ENCODE peak calls at places on chromosomes 5 and 9, in ten cellular contexts. Y is right atrium auricular region, P is A549, I is left ventricle myocardium inferior, M is fibroblast of pulmonary artery, D is cardiac muscle cell, S is AG10803, E is body of pancreas, U is stomach, O is OCI-LY7. B is an unnamed sample.

GRCh38 chr9:137705443-137705863 is 86.6 kb downstream of the EHMT1 start:
- DNase-seq in O (peak), S (no peak), M (no peak), D (no peak), U (no peak), Y (no peak), P (no peak), I (no peak), E (no peak), B (no peak)

GRCh38 chr5:40689442-40689841 is 9.7 kb downstream of the PTGER4 start:
- DNase-seq in I (no peak), S (peak), U (no peak), O (no peak), M (peak), Y (no peak), E (peak), P (peak), D (peak), B (no peak)

GRCh38 chr9:3434594-3434993 is 91.2 kb downstream of the RFX3 start:
- DNase-seq in Y (no peak), O (no peak), I (no peak), S (peak), M (peak), E (no peak), P (peak), U (no peak), D (peak), B (no peak)

GRCh38 chr5:141516648-141517025 is 27.8 kb downstream of the PCDHGC5 start:
- DNase-seq in P (no peak), E (no peak), O (no peak), I (no peak), S (peak), D (no peak), U (no peak), M (no peak), Y (no peak), B (no peak)

GRCh38 chr9:36141288-36141687 is 4.8 kb downstream of the GLIPR2 start:
- DNase-seq in I (no peak), M (peak), S (peak), O (no peak), D (peak), U (no peak), Y (no peak), E (no peak), P (peak), B (no peak)

GRCh38 chr5:68505917-68506860 is 290.6 kb downstream of the PIK3R1 start:
- DNase-seq in E (no peak), O (no peak), D (peak), U (no peak), P (peak), S (no peak), Y (no peak), M (peak), I (no peak), B (peak)

GRCh38 chr5:108898257-108898656 is 150.6 kb downstream of the FER start:
- DNase-seq in U (no peak), P (no peak), D (no peak), Y (no peak), I (no peak), S (no peak), E (no peak), O (no peak), M (no peak), B (no peak)

GRCh38 chr5:133404724-133405123 is 207.6 kb downstream of the FSTL4 start:
- DNase-seq in P (peak), E (no peak), O (no peak), D (peak), Y (no peak), I (no peak), M (no peak), S (no peak), U (no peak), B (no peak)

GRCh38 chr5:163908253-163908652 is 402.8 kb downstream of the MAT2B start:
- DNase-seq in O (no peak), Y (no peak), E (no peak), U (no peak), I (no peak), D (no peak), S (no peak), M (no peak), P (no peak), B (no peak)

GRCh38 chr9:114015607-114016006 is 62.5 kb downstream of the AMBP start:
- DNase-seq in P (no peak), E (no peak), S (no peak), U (no peak), O (no peak), I (no peak), M (no peak), D (no peak), Y (no peak), B (no peak)

GRCh38 chr9:76610009-76610352 is 151.0 kb downstream of the GCNT1 start:
- DNase-seq in S (peak), D (peak), U (peak), O (no peak), Y (peak), E (peak), M (peak), P (no peak), I (peak), B (no peak)

GRCh38 chr9:133682961-133683493 is 46.9 kb downstream of the DBH start:
- DNase-seq in M (no peak), S (no peak), P (no peak), E (no peak), Y (no peak), U (no peak), O (no peak), D (no peak), I (peak), B (no peak)

GRCh38 chr5:170755679-170756456 is 27.7 kb upstream of the GABRP start:
- DNase-seq in S (no peak), D (no peak), I (peak), P (no peak), O (no peak), E (peak), M (no peak), U (peak), Y (no peak), B (no peak)

GRCh38 chr9:4666042-4666699 is at the start of gene SPATA6L:
- DNase-seq in E (peak), O (no peak), P (peak), M (peak), I (peak), Y (peak), D (peak), U (peak), S (peak), B (peak)

GRCh38 chr9:126162611-126163381 is 163.8 kb upstream of the MVB12B start:
- DNase-seq in M (no peak), Y (peak), S (no peak), I (no peak), E (no peak), O (no peak), P (no peak), U (peak), D (no peak), B (no peak)

GRCh38 chr9:91182429-91182828 is 179.3 kb downstream of the AUH start:
- DNase-seq in I (no peak), S (no peak), M (peak), O (no peak), Y (peak), E (no peak), D (no peak), P (peak), U (peak), B (peak)

GRCh38 chr5:134125195-134126015 is 10.9 kb downstream of the TCF7 start:
- DNase-seq in Y (no peak), M (peak), D (peak), O (no peak), S (peak), U (peak), I (peak), P (no peak), E (peak), B (no peak)

GRCh38 chr5:176361437-176362097 is at the start of gene KIAA1191:
- DNase-seq in S (peak), Y (peak), I (peak), U (peak), P (peak), D (peak), O (peak), M (peak), E (peak), B (peak)

GRCh38 chr9:3863114-3863528 is 337.3 kb upstream of the RFX3 start:
- DNase-seq in E (no peak), D (peak), I (no peak), P (peak), Y (peak), U (no peak), O (no peak), S (peak), M (peak), B (no peak)

GRCh38 chr5:32217886-32218396 is 43.8 kb upstream of the GOLPH3 start:
- DNase-seq in I (no peak), U (no peak), E (peak), Y (no peak), P (no peak), D (peak), O (peak), S (no peak), M (peak), B (no peak)

GRCh38 chr5:23977996-23978395 is 470.6 kb downstream of the PRDM9 start:
- DNase-seq in S (no peak), D (no peak), M (no peak), P (peak), I (no peak), Y (no peak), O (peak), U (no peak), E (peak), B (no peak)

GRCh38 chr9:137218754-137219271 is 3.2 kb downstream of the RNF208 start:
- DNase-seq in O (no peak), D (peak), I (no peak), P (peak), E (peak), M (peak), S (no peak), U (peak), Y (no peak), B (peak)

GRCh38 chr9:76716270-76716669 is 48.0 kb upstream of the PCA3 start:
- DNase-seq in P (no peak), I (no peak), O (no peak), E (no peak), D (no peak), M (no peak), U (no peak), S (peak), Y (no peak), B (no peak)

GRCh38 chr9:962023-962422 is 14.4 kb upstream of the DMRT3 start:
- DNase-seq in I (no peak), Y (no peak), P (no peak), D (no peak), S (no peak), M (no peak), O (no peak), U (no peak), E (no peak), B (no peak)

GRCh38 chr5:68086443-68086842 is 129.1 kb upstream of the PIK3R1 start:
- DNase-seq in U (no peak), D (no peak), E (no peak), P (no peak), O (no peak), M (no peak), S (no peak), Y (no peak), I (no peak), B (no peak)

GRCh38 chr9:38352716-38353334 is 39.7 kb upstream of the ALDH1B1 start:
- DNase-seq in P (no peak), Y (no peak), D (no peak), I (no peak), M (no peak), O (no peak), S (peak), E (no peak), U (no peak), B (no peak)

GRCh38 chr9:132518151-132518550 is 64.3 kb upstream of the BARHL1 start:
- DNase-seq in D (no peak), O (no peak), I (no peak), S (no peak), U (no peak), Y (no peak), E (no peak), M (no peak), P (no peak), B (no peak)

GRCh38 chr5:172542651-172543131 is 88.4 kb upstream of the SH3PXD2B start:
- DNase-seq in E (no peak), I (no peak), P (no peak), U (peak), M (no peak), D (no peak), O (no peak), Y (peak), S (no peak), B (no peak)

GRCh38 chr5:51225671-51226419 is 157.4 kb upstream of the ISL1 start:
- DNase-seq in Y (no peak), U (peak), O (no peak), D (no peak), E (peak), S (no peak), P (no peak), M (no peak), I (no peak), B (no peak)

GRCh38 chr5:137470111-137470920 is 28.8 kb downstream of the SPOCK1 start:
- DNase-seq in Y (peak), D (peak), P (peak), O (no peak), U (no peak), M (peak), E (peak), S (peak), I (no peak), B (no peak)

GRCh38 chr5:113110117-113110516 is 133.5 kb downstream of the DCP2 start:
- DNase-seq in E (no peak), S (no peak), U (no peak), M (no peak), D (peak), Y (no peak), I (no peak), O (no peak), P (no peak), B (no peak)

GRCh38 chr9:137689745-137690529 is 71.1 kb downstream of the EHMT1 start:
- DNase-seq in Y (no peak), D (peak), O (no peak), U (no peak), P (peak), I (no peak), E (no peak), S (peak), M (peak), B (no peak)

DNA sequence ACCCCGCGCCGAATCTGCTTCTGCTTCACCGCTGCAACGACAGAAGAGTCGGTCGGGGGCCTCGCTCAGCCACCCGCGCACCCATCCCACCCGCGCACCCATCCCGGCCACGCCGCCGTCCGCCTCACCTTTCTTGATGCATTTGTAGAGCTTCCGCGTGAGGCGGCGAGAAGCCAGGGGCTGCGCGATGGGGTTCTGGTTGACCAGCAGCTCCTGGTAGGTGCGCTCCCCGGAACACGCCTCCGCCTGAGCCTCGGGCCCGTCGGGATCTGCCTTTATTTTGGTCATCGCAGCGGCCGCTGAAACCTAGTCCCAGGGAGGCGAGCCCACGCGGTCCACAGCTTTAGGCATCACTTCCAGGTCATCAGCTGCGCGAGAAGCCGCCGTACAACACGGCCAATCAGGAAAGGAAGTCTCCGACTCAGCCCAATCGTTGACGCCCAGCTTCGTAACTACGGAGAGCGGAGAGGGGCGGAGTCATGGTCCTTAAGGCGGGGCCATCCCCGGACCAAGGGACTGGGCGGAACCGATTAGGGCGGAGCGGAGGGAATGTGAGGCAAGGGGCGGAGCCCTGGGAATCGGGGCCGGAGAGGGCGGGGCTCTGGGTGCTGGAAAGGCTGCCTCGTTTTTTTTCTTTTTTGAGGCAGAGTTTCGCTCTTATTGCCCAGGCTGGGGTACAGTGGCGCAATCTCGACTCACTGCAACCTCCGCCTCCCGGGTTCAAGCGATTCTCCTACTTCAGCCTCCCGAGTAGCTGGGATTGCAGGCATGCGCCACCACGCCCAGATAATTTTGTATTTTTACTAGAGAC is at the start of gene NHP2:
- DNase-seq in E (peak), P (peak), Y (peak), S (peak), I (peak), U (peak), D (peak), O (peak), M (peak), B (peak)
- H3K4me3 ChIP-seq in E (peak), P (peak), Y (peak), S (peak), I (peak), U (peak), D (peak), O (peak), M (peak), B (peak)

DNA sequence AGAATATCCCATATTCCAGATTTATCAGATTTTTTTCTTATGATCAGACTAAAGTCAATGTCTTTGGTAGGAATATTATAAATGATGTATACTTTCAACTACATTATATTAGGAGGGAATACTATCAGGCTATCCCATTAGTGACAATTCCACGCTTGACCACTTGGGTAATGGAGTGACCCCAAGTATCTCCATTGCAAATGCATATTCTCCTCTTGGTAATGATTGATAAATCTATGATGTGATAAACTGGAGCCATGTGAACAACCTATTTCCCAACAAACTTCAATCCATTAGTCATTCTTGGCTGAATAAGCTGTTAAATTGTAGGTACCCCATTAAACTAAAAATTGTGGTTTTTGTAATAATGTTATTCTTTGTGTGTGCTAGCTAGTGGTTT is 12.2 kb upstream of the MPDZ start:
- DNase-seq in Y (no peak), S (no peak), U (no peak), M (no peak), P (no peak), I (no peak), O (no peak), E (no peak), D (no peak), B (no peak)
- TF ChIP-seq CTCF in Y (no peak), S (no peak), U (no peak), M (no peak), P (no peak), I (no peak), O (no peak), E (no peak), D (no peak), B (no peak)

DNA sequence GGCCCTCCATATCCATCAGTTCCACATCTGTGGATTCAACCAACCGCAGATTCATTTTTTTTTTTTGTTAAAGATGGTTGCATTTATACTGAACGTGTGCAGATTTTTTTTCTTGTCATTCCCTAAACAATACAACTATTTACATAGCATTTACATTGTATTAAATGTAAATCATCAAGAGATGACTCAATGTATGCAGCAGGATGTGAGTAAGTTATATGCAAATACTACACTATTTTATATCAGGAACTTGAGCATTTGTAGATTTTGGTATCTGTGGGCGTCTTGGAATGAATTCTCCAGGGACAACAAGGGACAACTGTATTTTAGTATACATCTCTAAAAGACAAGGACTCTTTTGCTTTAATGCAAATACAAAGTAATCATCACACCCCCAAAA is 299.2 kb upstream of the ZNF608 start:
- DNase-seq in M (no peak), O (no peak), Y (no peak), S (no peak), E (no peak), D (no peak), U (no peak), P (peak), I (no peak), B (no peak)
- H3K4me3 ChIP-seq in M (no peak), O (no peak), Y (no peak), S (no peak), E (no peak), D (no peak), U (no peak), P (no peak), I (no peak), B (no peak)

GRCh38 chr5:10775646-10776045 is 14.6 kb upstream of the DAP start:
- DNase-seq in D (no peak), P (no peak), E (no peak), I (no peak), U (no peak), M (no peak), S (no peak), Y (no peak), O (peak), B (no peak)
- TF ChIP-seq CTCF in D (peak), P (no peak), E (no peak), I (peak), U (peak), M (no peak), S (no peak), Y (no peak), O (peak), B (peak)

B was measured in Caco-2.